ENCODE peak calls at places on chromosomes 1 and 21, in five cellular contexts. One of them, this sample, is unnamed.

GRCh38 chr1:59915516-59915915 is 11.1 kb downstream of the CYP2J2 start:
- DNase-seq in IMR-90: no peak
- DNase-seq in nucleus accumbens: no peak
- DNase-seq in GM12892: no peak
- DNase-seq in C1 segment of cervical spinal cord: no peak
- DNase-seq in this sample: no peak

GRCh38 chr1:12640958-12641272 is 3.0 kb upstream of the AADACL4 start:
- DNase-seq in IMR-90: no peak
- DNase-seq in nucleus accumbens: no peak
- DNase-seq in GM12892: no peak
- DNase-seq in C1 segment of cervical spinal cord: no peak
- DNase-seq in this sample: no peak

GRCh38 chr1:170657275-170657853 is 6.6 kb upstream of the PRRX1 start:
- DNase-seq in IMR-90: peak
- DNase-seq in nucleus accumbens: no peak
- DNase-seq in GM12892: no peak
- DNase-seq in C1 segment of cervical spinal cord: no peak
- DNase-seq in this sample: no peak

GRCh38 chr1:234611153-234611798 is 1.3 kb upstream of the IRF2BP2 start:
- DNase-seq in IMR-90: peak
- DNase-seq in nucleus accumbens: no peak
- DNase-seq in GM12892: no peak
- DNase-seq in C1 segment of cervical spinal cord: peak
- DNase-seq in this sample: peak

GRCh38 chr1:230772457-230773395 is 25.5 kb downstream of the CAPN9 start:
- DNase-seq in IMR-90: peak
- DNase-seq in nucleus accumbens: peak
- DNase-seq in GM12892: no peak
- DNase-seq in C1 segment of cervical spinal cord: no peak
- DNase-seq in this sample: no peak

GRCh38 chr1:12057382-12057781 is 5.7 kb upstream of the TNFRSF8 start:
- DNase-seq in IMR-90: peak
- DNase-seq in nucleus accumbens: no peak
- DNase-seq in GM12892: no peak
- DNase-seq in C1 segment of cervical spinal cord: no peak
- DNase-seq in this sample: no peak

GRCh38 chr1:39164256-39164655 is 40.2 kb upstream of the MACF1 start:
- DNase-seq in IMR-90: no peak
- DNase-seq in nucleus accumbens: no peak
- DNase-seq in GM12892: no peak
- DNase-seq in C1 segment of cervical spinal cord: no peak
- DNase-seq in this sample: no peak

GRCh38 chr21:28427356-28428022 is 565.2 kb downstream of the LTN1 start:
- DNase-seq in IMR-90: peak
- DNase-seq in nucleus accumbens: no peak
- DNase-seq in GM12892: no peak
- DNase-seq in C1 segment of cervical spinal cord: no peak
- DNase-seq in this sample: no peak

GRCh38 chr1:86706018-86706417 is 1.6 kb downstream of the SH3GLB1 start:
- DNase-seq in IMR-90: no peak
- DNase-seq in nucleus accumbens: no peak
- DNase-seq in GM12892: no peak
- DNase-seq in C1 segment of cervical spinal cord: no peak
- DNase-seq in this sample: no peak

GRCh38 chr1:201719812-201720521 is 109.0 kb upstream of the IPO9 start:
- DNase-seq in IMR-90: peak
- DNase-seq in nucleus accumbens: peak
- DNase-seq in GM12892: no peak
- DNase-seq in C1 segment of cervical spinal cord: no peak
- DNase-seq in this sample: no peak

GRCh38 chr1:157844084-157844830 is 2.6 kb upstream of the CD5L start:
- DNase-seq in IMR-90: no peak
- DNase-seq in nucleus accumbens: no peak
- DNase-seq in GM12892: no peak
- DNase-seq in C1 segment of cervical spinal cord: no peak
- DNase-seq in this sample: no peak

GRCh38 chr1:52325782-52326181 is 40.2 kb downstream of the CC2D1B start:
- DNase-seq in IMR-90: no peak
- DNase-seq in nucleus accumbens: no peak
- DNase-seq in GM12892: no peak
- DNase-seq in C1 segment of cervical spinal cord: no peak
- DNase-seq in this sample: no peak

GRCh38 chr1:45929257-45929687 is 125.9 kb downstream of the MAST2 start:
- DNase-seq in IMR-90: peak
- DNase-seq in nucleus accumbens: no peak
- DNase-seq in GM12892: no peak
- DNase-seq in C1 segment of cervical spinal cord: no peak
- DNase-seq in this sample: peak

GRCh38 chr1:17005365-17005740 is 6.4 kb downstream of the ATP13A2 start:
- DNase-seq in IMR-90: no peak
- DNase-seq in nucleus accumbens: no peak
- DNase-seq in GM12892: no peak
- DNase-seq in C1 segment of cervical spinal cord: no peak
- DNase-seq in this sample: no peak

GRCh38 chr1:107750364-107750959 is 214.5 kb downstream of the VAV3 start:
- DNase-seq in IMR-90: peak
- DNase-seq in nucleus accumbens: peak
- DNase-seq in GM12892: no peak
- DNase-seq in C1 segment of cervical spinal cord: no peak
- DNase-seq in this sample: no peak

GRCh38 chr1:31122779-31123178 is 57.3 kb upstream of the PUM1 start:
- DNase-seq in IMR-90: peak
- DNase-seq in nucleus accumbens: no peak
- DNase-seq in GM12892: no peak
- DNase-seq in C1 segment of cervical spinal cord: no peak
- DNase-seq in this sample: no peak